ENCODE peak calls at places on chromosome 10, in seven cellular contexts. One of them, this sample, is unnamed.

GRCh38 chr10:123009105-123009805 is 449 bp downstream of the ACADSB start:
- DNase-seq in stimulated activated naive CD4-positive, alpha-beta T cell: peak; percentile 47
- DNase-seq in suprapubic skin: no peak
- DNase-seq in left ventricle myocardium superior: peak; percentile 38
- DNase-seq in epithelial cell of esophagus: no peak
- DNase-seq in BJ: no peak
- DNase-seq in HTR-8/SVneo: no peak
- DNase-seq in this sample: peak; percentile 29

GRCh38 chr10:110753462-110753861 is 109.3 kb downstream of the RBM20 start:
- DNase-seq in suprapubic skin: no peak
- DNase-seq in BJ: no peak
- DNase-seq in HTR-8/SVneo: no peak
- DNase-seq in stimulated activated naive CD4-positive, alpha-beta T cell: no peak
- DNase-seq in left ventricle myocardium superior: no peak
- DNase-seq in epithelial cell of esophagus: no peak
- DNase-seq in this sample: no peak

GRCh38 chr10:31749293-31749692 is 179.3 kb downstream of the ARHGAP12 start:
- DNase-seq in suprapubic skin: no peak
- DNase-seq in left ventricle myocardium superior: no peak
- DNase-seq in stimulated activated naive CD4-positive, alpha-beta T cell: no peak
- DNase-seq in BJ: no peak
- DNase-seq in epithelial cell of esophagus: no peak
- DNase-seq in HTR-8/SVneo: no peak
- DNase-seq in this sample: no peak

GRCh38 chr10:34434119-34434594 is 380.9 kb downstream of the PARD3 start:
- DNase-seq in BJ: peak; percentile 42
- DNase-seq in suprapubic skin: no peak
- DNase-seq in HTR-8/SVneo: peak; percentile 51
- DNase-seq in epithelial cell of esophagus: peak; percentile 51
- DNase-seq in stimulated activated naive CD4-positive, alpha-beta T cell: no peak
- DNase-seq in left ventricle myocardium superior: no peak
- DNase-seq in this sample: peak; percentile 60

GRCh38 chr10:71193516-71193915 is 18.9 kb upstream of the UNC5B start:
- DNase-seq in stimulated activated naive CD4-positive, alpha-beta T cell: no peak
- DNase-seq in epithelial cell of esophagus: no peak
- DNase-seq in HTR-8/SVneo: no peak
- DNase-seq in BJ: no peak
- DNase-seq in suprapubic skin: peak; percentile 28
- DNase-seq in left ventricle myocardium superior: no peak
- DNase-seq in this sample: no peak

GRCh38 chr10:72322030-72322279 is 32.8 kb downstream of the DNAJB12 start:
- DNase-seq in BJ: no peak
- DNase-seq in epithelial cell of esophagus: no peak
- DNase-seq in suprapubic skin: no peak
- DNase-seq in left ventricle myocardium superior: peak; percentile 28
- DNase-seq in stimulated activated naive CD4-positive, alpha-beta T cell: no peak
- DNase-seq in HTR-8/SVneo: no peak
- DNase-seq in this sample: no peak

GRCh38 chr10:49071221-49071761 is 44.0 kb downstream of the VSTM4 start:
- DNase-seq in epithelial cell of esophagus: peak; percentile 67
- DNase-seq in BJ: no peak
- DNase-seq in HTR-8/SVneo: no peak
- DNase-seq in suprapubic skin: no peak
- DNase-seq in left ventricle myocardium superior: no peak
- DNase-seq in stimulated activated naive CD4-positive, alpha-beta T cell: no peak
- DNase-seq in this sample: no peak

GRCh38 chr10:49164587-49165188 is 23.5 kb downstream of the TMEM273 start:
- DNase-seq in HTR-8/SVneo: peak; percentile 14
- DNase-seq in stimulated activated naive CD4-positive, alpha-beta T cell: no peak
- DNase-seq in left ventricle myocardium superior: peak; percentile 62
- DNase-seq in epithelial cell of esophagus: no peak
- DNase-seq in BJ: no peak
- DNase-seq in suprapubic skin: no peak
- DNase-seq in this sample: peak; percentile 29

GRCh38 chr10:3805791-3806381 is 20.9 kb upstream of the KLF6 start:
- DNase-seq in stimulated activated naive CD4-positive, alpha-beta T cell: no peak
- DNase-seq in suprapubic skin: no peak
- DNase-seq in left ventricle myocardium superior: no peak
- DNase-seq in BJ: no peak
- DNase-seq in HTR-8/SVneo: no peak
- DNase-seq in epithelial cell of esophagus: peak; percentile 73
- DNase-seq in this sample: peak; percentile 94

GRCh38 chr10:34235164-34235832 is 579.8 kb downstream of the PARD3 start:
- DNase-seq in epithelial cell of esophagus: peak; percentile 93
- DNase-seq in suprapubic skin: no peak
- DNase-seq in BJ: no peak
- DNase-seq in HTR-8/SVneo: peak; percentile 20
- DNase-seq in stimulated activated naive CD4-positive, alpha-beta T cell: no peak
- DNase-seq in left ventricle myocardium superior: no peak
- DNase-seq in this sample: peak; percentile 87

GRCh38 chr10:121436281-121436629 is 162.0 kb downstream of the FGFR2 start:
- DNase-seq in BJ: no peak
- DNase-seq in epithelial cell of esophagus: no peak
- DNase-seq in left ventricle myocardium superior: no peak
- DNase-seq in HTR-8/SVneo: no peak
- DNase-seq in suprapubic skin: no peak
- DNase-seq in stimulated activated naive CD4-positive, alpha-beta T cell: no peak
- DNase-seq in this sample: no peak

GRCh38 chr10:30553018-30553624 is 76.4 kb downstream of the LYZL2 start:
- DNase-seq in stimulated activated naive CD4-positive, alpha-beta T cell: no peak
- DNase-seq in HTR-8/SVneo: no peak
- DNase-seq in epithelial cell of esophagus: no peak
- DNase-seq in suprapubic skin: no peak
- DNase-seq in left ventricle myocardium superior: no peak
- DNase-seq in BJ: no peak
- DNase-seq in this sample: no peak

GRCh38 chr10:126846469-126846868 is 58.8 kb upstream of the DOCK1 start:
- DNase-seq in BJ: no peak
- DNase-seq in epithelial cell of esophagus: no peak
- DNase-seq in HTR-8/SVneo: no peak
- DNase-seq in left ventricle myocardium superior: no peak
- DNase-seq in suprapubic skin: no peak
- DNase-seq in stimulated activated naive CD4-positive, alpha-beta T cell: no peak
- DNase-seq in this sample: no peak

GRCh38 chr10:25061711-25062455 is 45.5 kb downstream of the THNSL1 start:
- DNase-seq in stimulated activated naive CD4-positive, alpha-beta T cell: no peak
- DNase-seq in BJ: peak; percentile 42
- DNase-seq in HTR-8/SVneo: no peak
- DNase-seq in epithelial cell of esophagus: peak; percentile 78
- DNase-seq in left ventricle myocardium superior: no peak
- DNase-seq in suprapubic skin: no peak
- DNase-seq in this sample: peak; percentile 60